ENCODE peak calls at places on chromosomes 4 and X, in five cellular contexts. H is aorta, R is GM23338, X is sigmoid colon, O is IMR-90. D is an unnamed sample.

GRCh38 chr4:127780598-127780997 is 1.5 kb upstream of the HSPA4L start:
- DNase-seq in H (no peak), R (no peak), X (no peak), O (no peak), D (no peak)

GRCh38 chr4:112951362-112951962 is 98.0 kb upstream of the ANK2 start:
- DNase-seq in H (no peak), R (peak), X (no peak), O (peak), D (no peak)

GRCh38 chr4:113539408-113539807 is 222.1 kb downstream of the CAMK2D start:
- DNase-seq in H (no peak), R (no peak), X (no peak), O (peak), D (no peak)

GRCh38 chrX:39063037-39063436 is 261.8 kb downstream of the MID1IP1 start:
- DNase-seq in H (no peak), R (no peak), X (no peak), O (no peak), D (no peak)

GRCh38 chr4:7557447-7557846 is 122.7 kb upstream of the PSAPL1 start:
- DNase-seq in H (no peak), R (no peak), X (no peak), O (peak), D (no peak)

GRCh38 chr4:83852085-83852451 is 316.2 kb downstream of the GPAT3 start:
- DNase-seq in H (no peak), R (peak), X (no peak), O (peak), D (no peak)

GRCh38 chr4:163710158-163710557 is 215.7 kb downstream of the TMA16 start:
- DNase-seq in H (no peak), R (no peak), X (no peak), O (no peak), D (no peak)

GRCh38 chrX:39497717-39498265 is 600.0 kb downstream of the BCOR start:
- DNase-seq in H (no peak), R (no peak), X (no peak), O (no peak), D (no peak)

GRCh38 chrX:49039598-49040375 is 3.4 kb downstream of the TFE3 start:
- DNase-seq in H (peak), R (peak), X (peak), O (peak), D (peak)

GRCh38 chr4:145605941-145606340 is 13.2 kb upstream of the MMAA start:
- DNase-seq in H (no peak), R (no peak), X (no peak), O (no peak), D (no peak)

GRCh38 chr4:13597141-13597540 is 30.4 kb downstream of the BOD1L1 start:
- DNase-seq in H (no peak), R (no peak), X (no peak), O (no peak), D (no peak)

GRCh38 chr4:163592207-163592606 is 97.7 kb downstream of the TMA16 start:
- DNase-seq in H (no peak), R (no peak), X (no peak), O (no peak), D (no peak)

GRCh38 chr4:147518086-147518485 is 37.2 kb downstream of the EDNRA start:
- DNase-seq in H (no peak), R (no peak), X (no peak), O (no peak), D (no peak)

GRCh38 chr4:44629280-44629866 is 22.1 kb downstream of the YIPF7 start:
- DNase-seq in H (no peak), R (peak), X (no peak), O (peak), D (no peak)

GRCh38 chrX:66015152-66015827 is 24.6 kb downstream of the VSIG4 start:
- DNase-seq in H (peak), R (no peak), X (no peak), O (no peak), D (peak)

GRCh38 chr4:61772116-61772515 is 572.0 kb downstream of the ADGRL3 start:
- DNase-seq in H (no peak), R (no peak), X (no peak), O (no peak), D (no peak)

GRCh38 chrX:10240918-10241317 is 84.1 kb downstream of the CLCN4 start:
- DNase-seq in H (no peak), R (no peak), X (peak), O (peak), D (no peak)

GRCh38 chrX:20547649-20548051 is 280.9 kb upstream of the RPS6KA3 start:
- DNase-seq in H (peak), R (no peak), X (no peak), O (peak), D (no peak)

GRCh38 chr4:3774253-3774883 is 8.2 kb downstream of the ADRA2C start:
- DNase-seq in H (no peak), R (no peak), X (no peak), O (no peak), D (no peak)

GRCh38 chr4:82017680-82018079 is 356.1 kb downstream of the HNRNPD start:
- DNase-seq in H (no peak), R (peak), X (no peak), O (peak), D (no peak)

GRCh38 chrX:124212622-124213021 is 119.8 kb upstream of the TEX13D start:
- DNase-seq in H (no peak), R (no peak), X (no peak), O (no peak), D (no peak)

GRCh38 chr4:8167815-8168214 is 9.2 kb upstream of the ABLIM2 start:
- DNase-seq in H (peak), R (no peak), X (no peak), O (no peak), D (no peak)

GRCh38 chrX:16300831-16301230 is 133.6 kb downstream of the MAGEB17 start:
- DNase-seq in H (no peak), R (no peak), X (no peak), O (no peak), D (no peak)
- H3K27ac ChIP-seq in H (no peak), R (no peak), X (no peak), O (no peak), D (no peak)

GRCh38 chrX:132022115-132022862 is 813 bp upstream of the STK26 start:
- DNase-seq in H (no peak), R (peak), X (no peak), O (no peak), D (no peak)
- H3K4me3 ChIP-seq in H (no peak), R (peak), X (peak), O (no peak), D (peak)

GRCh38 chr4:168522829-168523228 is 26.0 kb downstream of the PALLD start:
- DNase-seq in H (no peak), R (no peak), X (no peak), O (peak), D (no peak)
- H3K27ac ChIP-seq in H (no peak), R (no peak), X (no peak), O (no peak), D (no peak)

GRCh38 chr4:75031746-75032145 is 98.8 kb downstream of the PARM1 start:
- DNase-seq in H (no peak), R (no peak), X (no peak), O (no peak), D (no peak)

GRCh38 chr4:75030649-75031235 is 97.8 kb downstream of the PARM1 start:
- DNase-seq in H (peak), R (no peak), X (no peak), O (no peak), D (no peak)

GRCh38 chr4:75037253-75037652 is 104.3 kb downstream of the PARM1 start:
- DNase-seq in H (no peak), R (no peak), X (no peak), O (no peak), D (no peak)

GRCh38 chr4:75038376-75038775 is 105.5 kb downstream of the PARM1 start:
- DNase-seq in H (no peak), R (no peak), X (no peak), O (no peak), D (no peak)

DNA sequence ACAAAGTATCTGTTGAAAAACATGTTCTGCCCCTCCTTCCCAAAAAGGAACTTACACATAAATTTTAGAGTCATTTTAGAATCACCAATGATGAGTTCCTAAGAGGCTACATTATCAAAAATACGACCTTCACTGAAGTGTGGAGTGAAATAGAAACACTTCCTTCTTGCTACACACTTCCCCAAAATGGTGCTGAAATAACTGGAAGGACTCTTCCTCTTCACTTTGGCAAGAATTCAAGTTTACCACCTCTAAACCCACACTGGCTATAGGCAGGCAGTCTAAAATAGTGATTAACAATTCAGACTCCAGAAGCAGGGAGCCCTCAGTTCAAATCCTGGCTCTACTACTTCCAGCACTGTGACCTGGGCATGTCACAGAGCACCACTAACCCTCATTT is 103.1 kb downstream of the PARM1 start:
- DNase-seq in H (no peak), R (no peak), X (no peak), O (no peak), D (no peak)
- H3K4me3 ChIP-seq in H (no peak), R (no peak), X (no peak), O (no peak), D (no peak)

GRCh38 chrX:17440258-17440657 is 65.3 kb downstream of the NHS start:
- DNase-seq in H (no peak), R (no peak), X (no peak), O (no peak), D (no peak)

GRCh38 chrX:17443546-17443945 is 68.5 kb downstream of the NHS start:
- DNase-seq in H (no peak), R (no peak), X (no peak), O (no peak), D (no peak)

GRCh38 chrX:17440836-17441235 is 65.8 kb downstream of the NHS start:
- DNase-seq in H (no peak), R (no peak), X (no peak), O (no peak), D (no peak)

GRCh38 chrX:17442898-17443297 is 67.9 kb downstream of the NHS start:
- DNase-seq in H (no peak), R (no peak), X (no peak), O (no peak), D (no peak)

GRCh38 chrX:17441965-17442364 is 67.0 kb downstream of the NHS start:
- DNase-seq in H (no peak), R (no peak), X (no peak), O (peak), D (no peak)
- H3K27ac ChIP-seq in H (no peak), R (no peak), X (no peak), O (no peak), D (no peak)

D was measured in spleen.